ENCODE peak calls at places on chromosomes 5 and 9, in seven cellular contexts. Q is H9, U is IMR-90, H is neuronal stem cell, Z is trophoblast cell, P is H1, Y is mesendoderm. S is an unnamed sample.

GRCh38 chr5:154506049-154506715 is 28.2 kb upstream of the HAND1 start:
- DNase-seq in H (no peak), Q (no peak), Z (no peak), Y (no peak), U (no peak), P (no peak), S (no peak)

GRCh38 chr5:139104577-139105271 is 93.4 kb downstream of the SIL1 start:
- DNase-seq in P (no peak), Y (no peak), Z (no peak), Q (peak; percentile 22), H (no peak), U (peak; percentile 90), S (no peak)

GRCh38 chr9:108081112-108081511 is 591.5 kb upstream of the KLF4 start:
- DNase-seq in Z (no peak), H (no peak), P (no peak), U (no peak), Q (no peak), Y (no peak), S (no peak)

GRCh38 chr9:137454506-137455360 is 4.4 kb downstream of the NSMF start:
- DNase-seq in Z (no peak), Y (peak; percentile 71), U (no peak), P (no peak), H (peak; percentile 69), Q (peak; percentile 84), S (peak; percentile 39)

GRCh38 chr5:61754792-61755191 is 422.7 kb downstream of the ZSWIM6 start:
- DNase-seq in P (no peak), Q (no peak), U (no peak), Y (no peak), Z (no peak), H (no peak), S (no peak)

GRCh38 chr5:82676663-82677062 is 398.5 kb upstream of the RPS23 start:
- DNase-seq in Q (no peak), Z (no peak), H (no peak), Y (no peak), U (no peak), P (no peak), S (no peak)

GRCh38 chr5:157384971-157385709 is 74.9 kb upstream of the NIPAL4 start:
- DNase-seq in U (peak; percentile 99), Y (peak; percentile 99), Q (no peak), P (no peak), Z (peak; percentile 96), H (no peak), S (peak; percentile 98)

GRCh38 chr9:98924971-98925820 is 18.5 kb upstream of the COL15A1 start:
- DNase-seq in P (no peak), Q (no peak), Z (no peak), Y (no peak), H (no peak), U (no peak), S (peak; percentile 11)

GRCh38 chr5:177116631-177117373 is 16.8 kb upstream of the NSD1 start:
- DNase-seq in Z (peak; percentile 88), U (peak; percentile 53), Y (peak; percentile 92), Q (peak; percentile 92), H (peak; percentile 35), P (peak; percentile 94), S (no peak)

GRCh38 chr5:40521925-40522324 is 157.8 kb upstream of the PTGER4 start:
- DNase-seq in H (no peak), Q (no peak), Y (no peak), U (no peak), Z (no peak), P (no peak), S (peak; percentile 25)

GRCh38 chr5:16776611-16777251 is 159.4 kb downstream of the MYO10 start:
- DNase-seq in P (no peak), H (no peak), U (no peak), Q (peak; percentile 69), Y (peak; percentile 72), Z (no peak), S (no peak)

GRCh38 chr5:10332301-10332700 is 21.2 kb upstream of the MARCHF6 start:
- DNase-seq in H (no peak), Y (no peak), P (no peak), U (no peak), Z (no peak), Q (no peak), S (no peak)

GRCh38 chr9:81826541-81826906 is 101.7 kb upstream of the SPATA31D4 start:
- DNase-seq in Y (no peak), Z (no peak), P (no peak), H (no peak), Q (no peak), U (peak; percentile 35), S (no peak)

GRCh38 chr5:58940446-58940845 is 357.6 kb downstream of the RAB3C start:
- DNase-seq in Z (no peak), P (no peak), U (peak; percentile 63), Q (no peak), Y (no peak), H (no peak), S (peak; percentile 54)

GRCh38 chr9:2621678-2622360 is at the start of gene VLDLR:
- DNase-seq in Y (peak; percentile 76), U (peak; percentile 17), Q (peak; percentile 70), P (peak; percentile 81), Z (peak; percentile 24), H (peak; percentile 56), S (peak; percentile 20)

GRCh38 chr9:105647595-105648349 is 14.5 kb upstream of the TAL2 start:
- DNase-seq in Y (peak; percentile 79), Z (no peak), U (peak; percentile 16), H (no peak), P (no peak), Q (peak; percentile 51), S (no peak)

GRCh38 chr5:154157483-154158378 is 32.8 kb upstream of the GALNT10 start:
- DNase-seq in H (no peak), U (no peak), P (peak; percentile 82), Z (no peak), Q (peak; percentile 71), Y (peak; percentile 44), S (no peak)

GRCh38 chr9:82549174-82549821 is 513.6 kb downstream of the RASEF start:
- DNase-seq in Z (no peak), P (no peak), Y (peak; percentile 50), H (no peak), U (no peak), Q (no peak), S (no peak)

GRCh38 chr9:20532584-20532983 is 89.7 kb downstream of the MLLT3 start:
- DNase-seq in Q (no peak), Y (no peak), H (no peak), Z (no peak), U (no peak), P (no peak), S (no peak)

GRCh38 chr9:28059192-28059591 is 485.9 kb upstream of the C9orf72 start:
- DNase-seq in H (no peak), Y (no peak), U (no peak), Q (no peak), Z (no peak), P (no peak), S (no peak)
- H4K8ac ChIP-seq in H (no peak overlapping the region), Y (no peak overlapping the region), U (no peak overlapping the region), Q (no peak overlapping the region), Z (no peak overlapping the region), P (peak overlapping the region; percentile 7), S (no peak overlapping the region)

GRCh38 chr9:129525781-129526180 is 95.1 kb downstream of the C9orf50 start:
- DNase-seq in Z (no peak), P (no peak), Y (no peak), U (no peak), H (no peak), Q (no peak), S (no peak)
- H4K8ac ChIP-seq in Z (no peak overlapping the region), P (no peak overlapping the region), Y (no peak overlapping the region), U (no peak overlapping the region), H (no peak overlapping the region), Q (no peak overlapping the region), S (no peak overlapping the region)

DNA sequence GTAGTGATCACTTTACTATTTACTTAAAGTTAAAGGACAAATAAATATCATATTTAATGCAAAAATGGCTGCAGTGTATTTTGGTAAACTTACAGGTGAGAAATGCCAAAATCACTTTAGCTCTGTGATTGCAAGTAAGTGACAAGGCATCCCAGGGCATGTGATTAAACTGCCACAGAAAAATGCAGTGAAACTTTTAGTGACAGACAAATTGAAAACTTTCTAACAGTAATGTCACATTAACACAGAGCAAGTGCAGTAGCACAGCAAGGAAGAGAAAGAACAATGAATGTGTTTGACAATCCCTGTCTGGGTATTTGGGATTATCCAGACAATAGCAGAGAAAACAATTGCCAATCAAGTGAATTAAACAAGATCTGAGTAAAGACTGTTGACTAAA is 606.8 kb downstream of the SLCO4C1 start:
- DNase-seq in Y (peak; percentile 47), H (no peak), P (no peak), Q (no peak), U (no peak), Z (no peak), S (no peak)
- H4K8ac ChIP-seq in Y (no peak overlapping the region), H (no peak overlapping the region), P (no peak overlapping the region), Q (no peak overlapping the region), U (no peak overlapping the region), Z (no peak overlapping the region), S (no peak overlapping the region)

GRCh38 chr9:135568026-135568425 is 6.5 kb downstream of the PAEP start:
- DNase-seq in Y (no peak), H (no peak), Q (no peak), Z (no peak), U (no peak), P (no peak), S (no peak)

GRCh38 chr9:135565636-135566035 is 4.1 kb downstream of the PAEP start:
- DNase-seq in Z (no peak), U (no peak), H (no peak), Y (no peak), Q (no peak), P (no peak), S (no peak)

GRCh38 chr9:135567311-135567710 is 5.8 kb downstream of the PAEP start:
- DNase-seq in P (no peak), Y (no peak), Z (no peak), H (no peak), Q (no peak), U (no peak), S (no peak)

GRCh38 chr9:135565141-135565628 is 3.6 kb downstream of the PAEP start:
- DNase-seq in Z (no peak), Q (no peak), Y (no peak), U (no peak), H (no peak), P (no peak), S (no peak)

DNA sequence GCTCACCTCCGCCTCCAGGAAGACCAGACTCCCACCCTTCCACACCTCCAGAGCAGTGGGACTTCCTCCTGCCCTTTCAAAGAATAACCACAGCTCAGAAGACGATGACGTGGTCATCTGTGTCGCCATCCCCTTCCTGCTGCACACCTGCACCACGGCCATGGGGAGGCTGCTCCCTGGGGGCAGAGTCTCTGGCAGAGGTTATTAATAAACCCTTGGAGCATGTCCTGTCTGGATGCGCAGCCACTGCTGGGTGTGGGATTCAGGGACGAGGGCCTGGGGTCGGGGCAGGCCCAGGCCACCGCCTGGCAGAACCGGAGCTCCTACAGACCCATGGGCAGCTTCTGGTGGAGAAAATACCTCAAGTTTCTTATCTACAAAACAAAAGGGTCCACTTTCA is 5.0 kb downstream of the PAEP start:
- DNase-seq in P (no peak), H (no peak), U (no peak), Z (no peak), Q (no peak), Y (no peak), S (no peak)
- H4K8ac ChIP-seq in P (no peak overlapping the region), H (no peak overlapping the region), U (no peak overlapping the region), Z (no peak overlapping the region), Q (no peak overlapping the region), Y (no peak overlapping the region), S (no peak overlapping the region)